ENCODE peak calls at places on chromosome 9, in five cellular contexts. H is stomach, V is SK-N-SH, J is H1, T is A549. F is an unnamed sample. For H3K4me1, the result is how much of the 10 kb centered on the place peaks cover.

GRCh38 chr9:127149010-127149409 is 26.6 kb upstream of the ANGPTL2 start:
- DNase-seq in H (no peak), V (no peak), J (no peak), T (no peak), F (no peak)

GRCh38 chr9:112860466-112860865 is 30.2 kb downstream of the SLC46A2 start:
- DNase-seq in V (no peak), J (no peak), H (no peak), T (no peak), F (no peak)

GRCh38 chr9:26524225-26524624 is 368.4 kb downstream of the CAAP1 start:
- DNase-seq in J (no peak), T (no peak), H (no peak), V (no peak), F (no peak)

GRCh38 chr9:38226491-38226951 is 157.5 kb upstream of the SHB start:
- DNase-seq in J (no peak), T (peak), V (no peak), H (no peak), F (no peak)

GRCh38 chr9:20658677-20659473 is 25.2 kb upstream of the FOCAD start:
- DNase-seq in T (peak), J (no peak), V (no peak), H (no peak), F (no peak)

GRCh38 chr9:107214381-107214780 is 68.7 kb upstream of the RAD23B start:
- DNase-seq in T (no peak), V (no peak), J (no peak), H (no peak), F (no peak)

GRCh38 chr9:135500071-135500524 is 384 bp upstream of the MRPS2 start:
- DNase-seq in H (no peak), T (no peak), J (no peak), V (no peak), F (no peak)

GRCh38 chr9:135288054-135288453 is 191.5 kb upstream of the PPP1R26 start:
- DNase-seq in V (no peak), T (no peak), H (no peak), J (no peak), F (no peak)

GRCh38 chr9:105405514-105406131 is 42.2 kb upstream of the FSD1L start:
- DNase-seq in T (no peak), J (no peak), H (no peak), V (no peak), F (no peak)

GRCh38 chr9:81588148-81588874 is 101.0 kb downstream of the TLE1 start:
- DNase-seq in V (no peak), J (no peak), H (peak), T (peak), F (no peak)

DNA sequence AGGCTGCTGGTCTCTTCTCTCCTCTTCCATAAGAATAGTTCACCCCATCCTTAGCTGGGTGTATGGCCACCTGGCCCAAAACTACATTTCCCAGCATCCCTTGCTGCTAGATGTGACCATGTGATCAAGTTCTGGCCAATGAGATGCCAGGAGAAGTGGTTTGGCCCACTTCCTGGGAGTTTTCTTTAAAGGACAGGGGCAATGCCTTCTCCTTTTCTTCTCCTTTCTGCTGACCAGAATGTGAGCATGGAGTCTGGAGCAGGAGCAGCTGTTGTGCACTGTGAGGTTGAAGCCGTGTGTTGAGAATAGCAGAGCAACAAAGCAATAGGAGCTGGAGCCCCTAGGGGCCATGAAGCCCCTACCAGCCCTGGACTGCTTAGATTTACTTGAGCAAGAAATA is 36.8 kb downstream of the C9orf50 start:
- DNase-seq in V (peak), H (peak), T (peak), J (no peak), F (no peak)
- H3K4me1 ChIP-seq in V (under half), H (under half), T (under half), J (under half), F (under half)

GRCh38 chr9:7570107-7570720 is 229.4 kb downstream of the DMAC1 start:
- DNase-seq in J (no peak), V (peak), T (peak), H (peak), F (no peak)

DNA sequence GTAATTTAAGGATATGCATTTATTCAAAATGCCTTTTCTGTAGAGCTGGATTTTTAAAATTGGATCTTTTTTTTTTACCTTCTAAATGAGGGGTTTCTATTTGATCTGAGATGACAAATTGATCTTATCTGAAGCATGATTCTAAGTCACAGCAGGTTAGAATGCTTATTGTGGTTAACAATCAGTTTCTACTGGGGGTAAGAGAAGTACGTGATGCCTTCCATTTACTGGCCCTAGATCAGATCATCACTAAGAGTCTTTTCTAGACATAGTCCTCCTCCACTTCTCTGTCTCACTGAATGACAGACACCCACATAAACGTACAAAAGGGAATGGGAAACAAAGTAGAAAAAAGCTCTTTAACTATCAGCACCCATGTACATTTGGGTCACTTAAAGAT is 231.9 kb downstream of the DMAC1 start:
- DNase-seq in V (no peak), H (no peak), J (no peak), T (no peak), F (no peak)
- TF ChIP-seq EP300 in V (no peak), H (no peak), J (no peak), T (no peak), F (no peak)

GRCh38 chr9:128405077-128405779 is 15.4 kb upstream of the CERCAM start:
- DNase-seq in T (no peak), J (no peak), V (no peak), H (no peak), F (no peak)

GRCh38 chr9:128406848-128407391 is 13.7 kb upstream of the CERCAM start:
- DNase-seq in J (no peak), T (no peak), H (no peak), V (no peak), F (no peak)

GRCh38 chr9:128408963-128409431 is 11.7 kb upstream of the CERCAM start:
- DNase-seq in V (no peak), T (no peak), H (no peak), J (no peak), F (no peak)

GRCh38 chr9:128404579-128404978 is 16.1 kb upstream of the CERCAM start:
- DNase-seq in H (no peak), T (no peak), V (no peak), J (no peak), F (no peak)

GRCh38 chr9:128405780-128406171 is 14.9 kb upstream of the CERCAM start:
- DNase-seq in H (no peak), V (no peak), T (no peak), J (no peak), F (no peak)
- H3K27ac ChIP-seq in H (no peak), V (no peak), T (peak), J (no peak), F (no peak)

GRCh38 chr9:5511476-5511875 is 1.1 kb downstream of the PDCD1LG2 start:
- DNase-seq in J (no peak), T (no peak), H (no peak), V (no peak), F (no peak)

GRCh38 chr9:5510360-5510931 is at the start of gene PDCD1LG2:
- DNase-seq in J (no peak), V (peak), H (no peak), T (no peak), F (no peak)

GRCh38 chr9:5509573-5509972 is 758 bp upstream of the PDCD1LG2 start:
- DNase-seq in T (peak), V (no peak), H (no peak), J (no peak), F (no peak)

GRCh38 chr9:5511935-5512580 is 1.7 kb downstream of the PDCD1LG2 start:
- DNase-seq in V (no peak), H (no peak), J (no peak), T (no peak), F (no peak)

DNA sequence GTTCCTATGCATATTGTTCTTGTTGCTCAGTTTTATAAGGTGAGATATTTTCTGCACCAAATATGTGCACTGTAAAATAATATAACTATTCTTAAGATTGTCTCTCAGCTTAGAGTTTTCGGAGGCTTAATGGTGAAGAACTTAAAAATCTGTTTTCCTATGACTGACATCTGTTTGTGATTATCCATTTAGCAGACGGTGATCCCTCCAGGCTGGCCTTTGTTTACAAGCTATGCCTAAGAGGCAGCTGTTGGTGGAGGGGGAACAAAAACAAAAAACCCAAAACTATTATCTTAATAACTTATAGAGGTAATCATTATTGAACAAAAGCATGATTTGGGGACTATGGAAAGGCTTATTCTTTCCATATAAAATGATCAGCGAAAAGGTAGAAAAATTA is 660 bp downstream of the PDCD1LG2 start:
- DNase-seq in J (no peak), T (no peak), V (peak), H (no peak), F (no peak)
- H3K4me1 ChIP-seq in J (under half), T (under half), V (under half), H (under half), F (under half)

DNA sequence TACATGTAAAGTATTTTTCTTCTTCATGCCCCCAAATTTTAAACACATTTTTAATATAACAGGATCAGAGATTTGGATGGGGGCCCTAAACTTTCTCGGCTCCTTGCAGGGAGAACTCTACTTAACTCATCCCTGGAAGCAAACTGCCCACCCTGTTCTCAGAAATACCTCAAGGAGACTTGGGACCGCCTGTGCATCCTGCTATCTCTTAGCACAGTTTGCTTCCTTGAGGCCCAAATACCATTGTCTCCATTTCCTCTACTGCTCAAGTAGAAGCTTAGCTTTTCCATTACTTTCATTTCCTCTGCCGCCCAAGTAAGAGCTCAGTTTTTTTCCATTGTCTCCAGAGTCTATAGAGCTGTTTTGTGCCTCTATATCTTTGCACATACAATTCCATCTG is 137.9 kb downstream of the CEMIP2 start:
- DNase-seq in J (no peak), H (no peak), T (no peak), V (no peak), F (no peak)
- TF ChIP-seq EP300 in J (no peak), H (no peak), T (no peak), V (no peak), F (no peak)

DNA sequence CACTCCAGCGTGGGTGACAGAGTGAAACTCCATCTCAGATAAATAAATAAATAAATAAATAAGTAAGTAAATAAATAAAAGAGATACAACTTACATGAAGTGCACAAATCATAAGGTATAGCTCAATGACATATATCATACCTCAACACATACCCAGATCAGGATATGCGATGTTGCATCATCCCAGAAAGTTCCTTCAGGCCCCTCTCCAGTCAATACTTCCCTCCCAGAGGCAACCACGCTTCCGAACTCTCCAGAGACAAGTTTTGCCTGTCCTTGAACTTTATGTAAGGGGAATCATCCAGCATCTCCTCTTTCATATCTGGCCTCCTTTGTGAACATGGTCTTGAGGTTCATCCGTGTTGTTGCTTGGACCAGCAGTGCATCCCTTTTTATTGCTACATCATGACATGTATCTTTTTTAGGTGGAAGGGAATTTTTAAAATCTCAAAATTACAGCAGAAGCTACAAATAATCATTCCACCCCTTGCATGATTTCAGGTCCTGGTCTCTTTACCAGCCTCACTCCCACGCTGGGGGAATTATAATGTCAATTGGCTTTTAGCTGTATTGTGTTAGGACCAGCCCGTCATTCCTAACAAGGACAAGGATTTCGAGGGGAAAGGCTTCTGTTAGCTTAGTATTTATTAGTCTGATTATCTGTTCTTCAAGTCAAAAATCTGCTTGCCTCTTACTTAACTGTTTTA is 32.9 kb upstream of the AOPEP start:
- DNase-seq in J (no peak), H (no peak), V (peak), T (no peak), F (no peak)
- H3K27ac ChIP-seq in J (no peak), H (peak), V (peak), T (peak), F (no peak)

DNA sequence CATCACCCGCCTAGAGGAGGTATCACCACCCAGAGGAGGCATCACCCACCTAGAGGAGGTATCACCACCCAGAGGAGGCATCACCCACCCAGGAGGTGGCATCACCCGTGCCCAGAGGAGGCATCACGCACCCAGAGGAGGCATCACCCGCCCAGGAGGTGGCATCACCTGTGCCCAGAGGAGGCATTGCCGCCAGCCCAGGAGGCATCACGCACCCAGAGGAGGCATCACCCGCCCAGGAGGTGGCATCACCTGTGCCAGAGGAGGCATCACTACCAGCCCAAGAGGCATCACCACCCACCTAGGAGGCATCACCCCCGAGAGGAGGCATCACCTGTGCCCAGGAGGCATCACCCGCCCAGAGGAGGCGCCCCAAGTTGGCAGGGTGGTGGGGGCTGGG is 2.6 kb downstream of the NOTCH1 start:
- DNase-seq in V (no peak), T (no peak), H (no peak), J (no peak), F (no peak)
- H3K4me1 ChIP-seq in V (under half), T (under half), H (half or more), J (under half), F (half or more)

DNA sequence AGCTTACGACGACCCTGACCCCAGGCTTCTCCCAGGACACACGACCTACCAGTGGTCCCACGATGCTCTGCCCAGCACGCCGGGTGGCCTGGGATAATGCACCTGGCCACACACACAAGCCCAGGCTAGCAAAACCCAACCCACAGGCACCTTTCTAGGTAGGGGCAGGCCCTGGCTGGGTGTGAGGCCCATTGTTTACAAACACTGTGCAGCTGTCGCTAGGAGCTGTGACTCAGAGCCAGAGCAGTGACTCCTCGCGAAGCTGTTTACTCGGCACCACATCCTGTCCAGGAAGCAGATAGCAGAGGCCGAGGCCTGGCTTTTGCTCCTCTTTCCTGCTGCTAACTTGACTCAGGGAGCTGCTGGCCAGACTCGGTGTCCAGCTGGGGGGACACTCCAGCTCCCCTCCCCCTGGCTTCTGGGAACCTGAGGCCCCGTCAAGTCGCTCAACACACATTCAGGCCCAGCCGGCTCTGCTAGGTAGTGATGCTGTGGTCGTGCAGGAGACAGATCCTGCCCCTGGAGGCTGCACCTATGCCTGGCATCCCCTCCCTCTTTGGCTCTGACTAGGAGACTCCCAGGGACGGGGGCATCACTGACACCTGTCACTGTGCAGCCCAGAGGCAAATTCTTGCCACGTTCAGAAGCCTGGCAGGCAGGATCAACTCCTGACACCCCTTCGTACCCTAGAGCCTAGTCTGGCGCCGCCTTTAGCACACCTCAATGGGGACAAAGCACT is 12.8 kb upstream of the RALGDS start:
- DNase-seq in J (no peak), V (peak), T (peak), H (peak), F (peak)
- TF ChIP-seq EP300 in J (no peak), V (peak), T (no peak), H (peak), F (no peak)

GRCh38 chr9:137685035-137685885 is 66.5 kb downstream of the EHMT1 start:
- DNase-seq in H (no peak), V (no peak), J (no peak), T (no peak), F (no peak)
- H3K27ac ChIP-seq in H (no peak), V (no peak), J (no peak), T (no peak), F (no peak)

F was measured in suprapubic skin.